ENCODE peak calls at places on chromosomes 1 and 21, in seven cellular contexts. One of them, this sample, is unnamed.

GRCh38 chr1:244053831-244054230 is 2.7 kb downstream of the ZBTB18 start:
- DNase-seq in hepatocyte: no peak
- DNase-seq in A549: no peak
- DNase-seq in HFF-Myc: no peak
- DNase-seq in fibroblast of lung: no peak
- DNase-seq in psoas muscle: no peak
- DNase-seq in Peyer's patch: no peak
- DNase-seq in this sample: no peak

GRCh38 chr1:167291539-167292195 is 71.0 kb downstream of the POU2F1 start:
- DNase-seq in A549: no peak
- DNase-seq in HFF-Myc: no peak
- DNase-seq in psoas muscle: no peak
- DNase-seq in hepatocyte: no peak
- DNase-seq in Peyer's patch: no peak
- DNase-seq in fibroblast of lung: no peak
- DNase-seq in this sample: no peak

GRCh38 chr21:34367320-34367935 is 3.6 kb downstream of the KCNE2 start:
- DNase-seq in hepatocyte: peak; percentile 90
- DNase-seq in Peyer's patch: peak; percentile 66
- DNase-seq in A549: peak; percentile 74
- DNase-seq in psoas muscle: no peak
- DNase-seq in fibroblast of lung: peak; percentile 63
- DNase-seq in HFF-Myc: peak; percentile 59
- DNase-seq in this sample: peak; percentile 60

GRCh38 chr1:231193710-231194340 is 32.0 kb downstream of the TRIM67 start:
- DNase-seq in HFF-Myc: no peak
- DNase-seq in psoas muscle: no peak
- DNase-seq in Peyer's patch: no peak
- DNase-seq in A549: peak; percentile 50
- DNase-seq in hepatocyte: no peak
- DNase-seq in fibroblast of lung: no peak
- DNase-seq in this sample: no peak

GRCh38 chr1:18965206-18966173 is 9.0 kb upstream of the IFFO2 start:
- DNase-seq in hepatocyte: no peak
- DNase-seq in psoas muscle: no peak
- DNase-seq in Peyer's patch: no peak
- DNase-seq in fibroblast of lung: peak; percentile 80
- DNase-seq in HFF-Myc: no peak
- DNase-seq in A549: peak; percentile 56
- DNase-seq in this sample: no peak

GRCh38 chr1:154809436-154810413 is 60.4 kb downstream of the KCNN3 start:
- DNase-seq in A549: no peak
- DNase-seq in psoas muscle: peak; percentile 41
- DNase-seq in HFF-Myc: no peak
- DNase-seq in fibroblast of lung: peak; percentile 51
- DNase-seq in Peyer's patch: no peak
- DNase-seq in hepatocyte: no peak
- DNase-seq in this sample: no peak

GRCh38 chr1:74468982-74469603 is 43.3 kb downstream of the LRRC53 start:
- DNase-seq in A549: peak; percentile 35
- DNase-seq in hepatocyte: peak; percentile 62
- DNase-seq in psoas muscle: no peak
- DNase-seq in fibroblast of lung: peak; percentile 39
- DNase-seq in HFF-Myc: peak; percentile 11
- DNase-seq in Peyer's patch: no peak
- DNase-seq in this sample: no peak

GRCh38 chr1:169670836-169671235 is 40.6 kb downstream of the SELL start:
- DNase-seq in fibroblast of lung: no peak
- DNase-seq in HFF-Myc: no peak
- DNase-seq in psoas muscle: no peak
- DNase-seq in A549: no peak
- DNase-seq in Peyer's patch: no peak
- DNase-seq in hepatocyte: no peak
- DNase-seq in this sample: no peak

GRCh38 chr21:37036177-37036576 is 29.7 kb downstream of the RIPPLY3 start:
- DNase-seq in fibroblast of lung: no peak
- DNase-seq in hepatocyte: no peak
- DNase-seq in A549: no peak
- DNase-seq in Peyer's patch: no peak
- DNase-seq in psoas muscle: no peak
- DNase-seq in HFF-Myc: no peak
- DNase-seq in this sample: no peak

GRCh38 chr1:156492591-156493080 is 7.9 kb downstream of the MEF2D start:
- DNase-seq in hepatocyte: no peak
- DNase-seq in fibroblast of lung: no peak
- DNase-seq in HFF-Myc: no peak
- DNase-seq in psoas muscle: no peak
- DNase-seq in A549: no peak
- DNase-seq in Peyer's patch: peak; percentile 88
- DNase-seq in this sample: no peak

GRCh38 chr1:54125671-54126070 is 27.1 kb downstream of the CDCP2 start:
- DNase-seq in psoas muscle: peak; percentile 63
- DNase-seq in fibroblast of lung: no peak
- DNase-seq in hepatocyte: peak; percentile 60
- DNase-seq in A549: peak; percentile 29
- DNase-seq in HFF-Myc: no peak
- DNase-seq in Peyer's patch: no peak
- DNase-seq in this sample: no peak

GRCh38 chr1:27117733-27118439 is 37.0 kb downstream of the SLC9A1 start:
- DNase-seq in Peyer's patch: no peak
- DNase-seq in psoas muscle: no peak
- DNase-seq in HFF-Myc: no peak
- DNase-seq in A549: no peak
- DNase-seq in hepatocyte: no peak
- DNase-seq in fibroblast of lung: peak; percentile 60
- DNase-seq in this sample: no peak

GRCh38 chr1:31583082-31583994 is 7.0 kb downstream of the TINAGL1 start:
- DNase-seq in A549: no peak
- DNase-seq in Peyer's patch: no peak
- DNase-seq in HFF-Myc: no peak
- DNase-seq in fibroblast of lung: no peak
- DNase-seq in psoas muscle: no peak
- DNase-seq in hepatocyte: no peak
- DNase-seq in this sample: no peak

GRCh38 chr1:31580513-31580870 is 4.2 kb downstream of the TINAGL1 start:
- DNase-seq in fibroblast of lung: no peak
- DNase-seq in Peyer's patch: no peak
- DNase-seq in psoas muscle: no peak
- DNase-seq in hepatocyte: no peak
- DNase-seq in A549: no peak
- DNase-seq in HFF-Myc: no peak
- DNase-seq in this sample: no peak

GRCh38 chr1:31579374-31579773 is 3.1 kb downstream of the TINAGL1 start:
- DNase-seq in HFF-Myc: no peak
- DNase-seq in Peyer's patch: no peak
- DNase-seq in psoas muscle: no peak
- DNase-seq in A549: no peak
- DNase-seq in hepatocyte: no peak
- DNase-seq in fibroblast of lung: no peak
- DNase-seq in this sample: no peak

GRCh38 chr1:31581821-31582810 is 5.8 kb downstream of the TINAGL1 start:
- DNase-seq in A549: no peak
- DNase-seq in fibroblast of lung: no peak
- DNase-seq in hepatocyte: no peak
- DNase-seq in Peyer's patch: no peak
- DNase-seq in HFF-Myc: no peak
- DNase-seq in psoas muscle: no peak
- DNase-seq in this sample: no peak

DNA sequence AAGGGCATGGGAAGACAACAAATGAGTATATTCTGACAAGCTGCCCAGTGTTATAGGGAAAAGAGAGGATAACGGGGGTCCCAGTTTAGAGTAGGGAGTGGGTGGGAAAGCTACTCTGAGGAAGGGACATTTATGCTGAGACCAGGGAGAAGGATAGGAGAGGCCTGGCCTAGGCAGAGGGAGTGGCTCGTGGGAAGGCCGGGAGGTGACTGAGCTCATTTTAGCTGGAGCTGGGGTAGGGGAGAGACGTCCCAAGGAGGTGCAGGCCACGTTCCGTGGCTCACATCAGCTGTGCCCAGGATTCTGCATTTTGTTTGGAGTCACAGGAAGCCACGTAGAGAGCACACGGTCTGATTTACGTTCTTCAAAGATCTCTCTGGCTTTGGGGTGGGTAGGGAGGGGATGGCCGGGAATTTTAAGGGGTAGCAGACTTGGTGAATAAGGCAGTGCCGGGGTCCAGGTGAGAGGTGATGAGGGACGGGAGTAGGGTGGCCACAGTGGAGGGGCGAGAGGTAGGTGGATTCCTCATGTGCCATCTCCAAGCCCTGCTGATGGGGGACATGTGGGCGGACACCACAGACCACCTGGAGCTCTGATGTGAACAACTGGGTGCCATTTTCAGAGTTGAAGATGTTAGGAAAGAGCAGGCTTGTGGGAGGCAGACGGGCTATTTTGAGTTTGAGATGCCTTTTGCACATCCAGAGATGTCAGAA is 4.7 kb downstream of the TINAGL1 start:
- DNase-seq in HFF-Myc: no peak
- DNase-seq in fibroblast of lung: no peak
- DNase-seq in hepatocyte: no peak
- DNase-seq in A549: no peak
- DNase-seq in psoas muscle: no peak
- DNase-seq in Peyer's patch: no peak
- DNase-seq in this sample: no peak
- H3K4me3 ChIP-seq in HFF-Myc: no peak overlapping the region
- H3K4me3 ChIP-seq in fibroblast of lung: no peak overlapping the region
- H3K4me3 ChIP-seq in hepatocyte: no peak overlapping the region
- H3K4me3 ChIP-seq in A549: no peak overlapping the region
- H3K4me3 ChIP-seq in psoas muscle: peak overlapping the region; percentile 51
- H3K4me3 ChIP-seq in Peyer's patch: no peak overlapping the region
- H3K4me3 ChIP-seq in this sample: no peak overlapping the region

GRCh38 chr1:221724931-221725605 is 16.8 kb downstream of the DUSP10 start:
- DNase-seq in HFF-Myc: no peak
- DNase-seq in Peyer's patch: no peak
- DNase-seq in fibroblast of lung: peak; percentile 88
- DNase-seq in hepatocyte: no peak
- DNase-seq in A549: no peak
- DNase-seq in psoas muscle: peak; percentile 65
- DNase-seq in this sample: no peak

GRCh38 chr1:221722254-221723017 is 19.5 kb downstream of the DUSP10 start:
- DNase-seq in Peyer's patch: no peak
- DNase-seq in psoas muscle: no peak
- DNase-seq in fibroblast of lung: no peak
- DNase-seq in HFF-Myc: no peak
- DNase-seq in A549: no peak
- DNase-seq in hepatocyte: no peak
- DNase-seq in this sample: no peak

GRCh38 chr1:221725683-221726330 is 16.1 kb downstream of the DUSP10 start:
- DNase-seq in fibroblast of lung: peak; percentile 67
- DNase-seq in hepatocyte: no peak
- DNase-seq in A549: no peak
- DNase-seq in HFF-Myc: no peak
- DNase-seq in psoas muscle: no peak
- DNase-seq in Peyer's patch: no peak
- DNase-seq in this sample: no peak

GRCh38 chr1:221723918-221724263 is 18.0 kb downstream of the DUSP10 start:
- DNase-seq in fibroblast of lung: no peak
- DNase-seq in psoas muscle: no peak
- DNase-seq in Peyer's patch: no peak
- DNase-seq in A549: no peak
- DNase-seq in hepatocyte: no peak
- DNase-seq in HFF-Myc: no peak
- DNase-seq in this sample: no peak

DNA sequence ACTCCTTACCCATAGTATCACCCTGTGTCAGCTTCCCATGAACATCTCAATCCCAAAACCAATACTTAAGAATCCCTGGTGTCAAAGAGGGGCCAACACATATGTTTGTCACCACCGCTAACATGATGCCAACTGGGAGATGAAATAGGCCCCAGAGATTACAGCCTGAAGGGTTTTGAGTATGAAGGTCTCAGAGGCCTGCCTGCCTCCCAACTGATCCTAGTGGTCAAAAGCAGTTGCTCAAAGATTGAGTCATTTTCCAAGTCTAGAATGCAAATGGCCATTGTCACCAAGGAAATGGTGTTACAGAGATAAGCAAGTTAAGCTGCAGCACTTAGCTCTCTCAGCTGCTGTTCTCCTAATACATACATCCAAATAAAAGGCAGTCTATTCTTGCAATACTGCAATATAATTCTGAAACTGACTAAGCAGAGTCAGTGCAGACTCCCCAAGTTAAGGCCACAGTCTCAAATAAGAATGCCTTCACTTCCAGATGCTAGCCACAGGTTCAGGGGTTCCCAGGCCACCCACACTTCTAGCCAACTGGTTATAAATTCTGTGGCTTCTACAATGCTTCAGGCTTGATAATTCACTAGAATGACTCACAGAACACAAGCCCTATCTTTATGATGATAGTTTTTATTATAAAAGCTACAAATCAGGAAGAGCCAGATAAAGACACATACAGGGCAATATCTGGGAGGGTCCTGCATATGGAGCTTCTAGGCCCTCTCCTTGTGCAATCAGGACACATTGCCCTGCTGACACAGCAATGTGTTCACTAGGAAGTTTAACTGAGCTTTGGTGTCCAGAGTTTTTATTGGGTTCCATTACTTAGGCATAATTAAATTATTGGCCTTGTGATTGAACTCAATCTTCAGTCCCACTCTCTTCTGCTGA is 18.6 kb downstream of the DUSP10 start:
- DNase-seq in A549: no peak
- DNase-seq in HFF-Myc: no peak
- DNase-seq in psoas muscle: no peak
- DNase-seq in Peyer's patch: no peak
- DNase-seq in fibroblast of lung: peak; percentile 89
- DNase-seq in hepatocyte: no peak
- DNase-seq in this sample: no peak
- TF ChIP-seq CTCF in A549: no peak
- TF ChIP-seq CTCF in HFF-Myc: no peak
- TF ChIP-seq CTCF in psoas muscle: no peak
- TF ChIP-seq CTCF in Peyer's patch: no peak
- TF ChIP-seq CTCF in fibroblast of lung: no peak
- TF ChIP-seq CTCF in hepatocyte: no peak
- TF ChIP-seq CTCF in this sample: no peak

DNA sequence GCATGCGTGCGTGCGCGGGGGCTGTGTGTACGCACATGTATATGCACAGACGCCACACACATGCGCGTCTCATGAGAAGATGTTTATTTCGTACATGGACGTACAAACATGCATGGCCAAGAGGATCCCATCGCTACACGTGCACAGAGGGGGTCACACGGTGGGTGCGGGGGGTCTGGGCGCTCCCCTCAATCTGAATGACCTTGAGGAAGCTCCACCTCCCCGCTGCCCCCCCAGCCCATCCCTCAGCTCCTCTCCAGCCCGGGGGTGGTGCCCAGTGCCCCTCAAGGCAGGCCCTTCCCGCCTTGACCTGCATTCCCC is 1.5 kb downstream of the TMEM240 start:
- DNase-seq in psoas muscle: no peak
- DNase-seq in A549: no peak
- DNase-seq in hepatocyte: no peak
- DNase-seq in fibroblast of lung: no peak
- DNase-seq in Peyer's patch: no peak
- DNase-seq in HFF-Myc: no peak
- DNase-seq in this sample: no peak
- H3K4me3 ChIP-seq in psoas muscle: peak overlapping the region; percentile 65
- H3K4me3 ChIP-seq in A549: no peak overlapping the region
- H3K4me3 ChIP-seq in hepatocyte: no peak overlapping the region
- H3K4me3 ChIP-seq in fibroblast of lung: peak overlapping the region; percentile 66
- H3K4me3 ChIP-seq in Peyer's patch: no peak overlapping the region
- H3K4me3 ChIP-seq in HFF-Myc: peak overlapping the region; percentile 55
- H3K4me3 ChIP-seq in this sample: peak overlapping the region; percentile 72

GRCh38 chr1:162000053-162000420 is 23.6 kb downstream of the OLFML2B start:
- DNase-seq in HFF-Myc: no peak
- DNase-seq in psoas muscle: no peak
- DNase-seq in A549: no peak
- DNase-seq in hepatocyte: no peak
- DNase-seq in Peyer's patch: no peak
- DNase-seq in fibroblast of lung: no peak
- DNase-seq in this sample: no peak
- TF ChIP-seq CTCF in HFF-Myc: no peak
- TF ChIP-seq CTCF in psoas muscle: no peak
- TF ChIP-seq CTCF in A549: no peak
- TF ChIP-seq CTCF in hepatocyte: no peak
- TF ChIP-seq CTCF in Peyer's patch: no peak
- TF ChIP-seq CTCF in fibroblast of lung: no peak
- TF ChIP-seq CTCF in this sample: no peak